ENCODE peak calls at places on chromosomes 5 and 9, in seven cellular contexts. V is lower lobe of right lung, M is left ventricle myocardium inferior, Z is AG10803, K is NB4, E is OCI-LY7, I is fibroblast of lung. F is an unnamed sample.

GRCh38 chr9:135032041-135032835 is 55.2 kb upstream of the OLFM1 start:
- DNase-seq in V (no peak), M (no peak), Z (no peak), K (no peak), E (no peak), I (no peak), F (no peak)

GRCh38 chr9:14752271-14752670 is 29.7 kb upstream of the CER1 start:
- DNase-seq in V (no peak), M (no peak), Z (no peak), K (no peak), E (no peak), I (no peak), F (no peak)

GRCh38 chr9:134169724-134170401 is 5.5 kb upstream of the RNU6ATAC start:
- DNase-seq in V (no peak), M (no peak), Z (no peak), K (peak), E (no peak), I (no peak), F (no peak)

GRCh38 chr5:151264113-151264512 is 11.1 kb downstream of the GM2A start:
- DNase-seq in V (no peak), M (no peak), Z (peak), K (no peak), E (no peak), I (peak), F (no peak)

GRCh38 chr5:103414598-103414997 is 148.0 kb downstream of the NUDT12 start:
- DNase-seq in V (no peak), M (no peak), Z (no peak), K (no peak), E (no peak), I (no peak), F (no peak)

GRCh38 chr5:34658023-34658422 is 1.9 kb downstream of the RAI14 start:
- DNase-seq in V (no peak), M (no peak), Z (peak), K (no peak), E (no peak), I (no peak), F (no peak)

GRCh38 chr9:131677445-131678180 is 62.3 kb downstream of the RAPGEF1 start:
- DNase-seq in V (no peak), M (no peak), Z (peak), K (peak), E (peak), I (peak), F (peak)

GRCh38 chr5:79562351-79563246 is 48.7 kb upstream of the HOMER1 start:
- DNase-seq in V (no peak), M (no peak), Z (peak), K (no peak), E (no peak), I (no peak), F (no peak)

GRCh38 chr9:131776036-131776435 is 36.2 kb upstream of the RAPGEF1 start:
- DNase-seq in V (no peak), M (no peak), Z (no peak), K (no peak), E (no peak), I (no peak), F (no peak)

GRCh38 chr9:93681316-93682154 is 105.2 kb downstream of the PHF2 start:
- DNase-seq in V (no peak), M (peak), Z (no peak), K (no peak), E (no peak), I (no peak), F (no peak)

GRCh38 chr9:135138078-135138855 is 50.8 kb downstream of the OLFM1 start:
- DNase-seq in V (no peak), M (no peak), Z (no peak), K (no peak), E (no peak), I (no peak), F (no peak)

GRCh38 chr5:51484326-51484725 is 101.1 kb downstream of the ISL1 start:
- DNase-seq in V (no peak), M (no peak), Z (no peak), K (no peak), E (no peak), I (no peak), F (no peak)

GRCh38 chr9:128254855-128255759 is 20.7 kb downstream of the GOLGA2 start:
- DNase-seq in V (peak), M (peak), Z (peak), K (peak), E (peak), I (peak), F (peak)

GRCh38 chr9:135504262-135505229 is 4.1 kb downstream of the MRPS2 start:
- DNase-seq in V (peak), M (peak), Z (peak), K (peak), E (peak), I (peak), F (peak)

GRCh38 chr9:114830546-114830945 is 24.7 kb upstream of the TNFSF15 start:
- DNase-seq in V (no peak), M (no peak), Z (no peak), K (no peak), E (no peak), I (no peak), F (no peak)

GRCh38 chr5:116769470-116769869 is 194.8 kb upstream of the SEMA6A start:
- DNase-seq in V (no peak), M (no peak), Z (no peak), K (no peak), E (no peak), I (no peak), F (no peak)

GRCh38 chr5:126454081-126454480 is 30.9 kb downstream of the GRAMD2B start:
- DNase-seq in V (no peak), M (peak), Z (no peak), K (no peak), E (no peak), I (no peak), F (no peak)

GRCh38 chr9:84677080-84677479 is 7.6 kb downstream of the NTRK2 start:
- DNase-seq in V (no peak), M (no peak), Z (no peak), K (no peak), E (no peak), I (no peak), F (no peak)

GRCh38 chr9:128323192-128323730 is 622 bp downstream of the COQ4 start:
- DNase-seq in V (no peak), M (no peak), Z (peak), K (no peak), E (no peak), I (peak), F (no peak)

GRCh38 chr5:149410721-149411432 is 31.8 kb upstream of the IL17B start:
- DNase-seq in V (no peak), M (no peak), Z (peak), K (peak), E (no peak), I (peak), F (no peak)

GRCh38 chr5:157994906-157995519 is 136.1 kb upstream of the CLINT1 start:
- DNase-seq in V (peak), M (peak), Z (peak), K (peak), E (peak), I (peak), F (peak)
- TF ChIP-seq CTCF in V (peak), M (peak), Z (peak), K (peak), E (peak), I (peak), F (peak)

DNA sequence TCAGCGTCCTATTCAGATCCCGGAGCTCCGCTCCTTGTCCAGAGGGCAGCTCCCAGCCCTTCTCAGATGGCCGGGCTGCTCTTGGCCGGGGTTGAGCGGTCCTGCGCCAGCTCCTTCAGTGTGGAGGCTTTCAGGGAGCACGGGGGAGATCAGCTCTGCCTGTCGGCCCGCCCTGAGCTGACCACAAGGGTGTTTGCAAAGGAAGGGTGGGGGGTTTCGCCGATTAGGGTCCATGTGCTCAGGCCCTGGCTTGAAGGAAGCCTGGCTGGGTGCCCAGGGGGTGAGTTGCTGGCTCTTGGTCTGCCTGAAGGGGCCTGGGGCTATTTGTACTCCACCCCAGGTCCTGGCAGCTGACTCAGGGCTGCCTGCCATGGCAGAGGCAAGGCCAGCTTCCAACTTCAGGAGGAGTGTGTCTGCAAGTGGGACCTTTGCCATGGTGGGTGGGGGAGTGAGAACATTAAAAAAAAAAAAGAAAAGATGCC is 250.1 kb upstream of the KLF4 start:
- DNase-seq in V (peak), M (peak), Z (peak), K (no peak), E (no peak), I (peak), F (no peak)
- H3K4me3 ChIP-seq in V (no peak), M (no peak), Z (no peak), K (no peak), E (no peak), I (no peak), F (no peak)

GRCh38 chr5:76544268-76544926 is 78.8 kb downstream of the F2RL2 start:
- DNase-seq in V (peak), M (no peak), Z (no peak), K (peak), E (peak), I (peak), F (peak)
- TF ChIP-seq CTCF in V (peak), M (peak), Z (no peak), K (peak), E (peak), I (peak), F (peak)

DNA sequence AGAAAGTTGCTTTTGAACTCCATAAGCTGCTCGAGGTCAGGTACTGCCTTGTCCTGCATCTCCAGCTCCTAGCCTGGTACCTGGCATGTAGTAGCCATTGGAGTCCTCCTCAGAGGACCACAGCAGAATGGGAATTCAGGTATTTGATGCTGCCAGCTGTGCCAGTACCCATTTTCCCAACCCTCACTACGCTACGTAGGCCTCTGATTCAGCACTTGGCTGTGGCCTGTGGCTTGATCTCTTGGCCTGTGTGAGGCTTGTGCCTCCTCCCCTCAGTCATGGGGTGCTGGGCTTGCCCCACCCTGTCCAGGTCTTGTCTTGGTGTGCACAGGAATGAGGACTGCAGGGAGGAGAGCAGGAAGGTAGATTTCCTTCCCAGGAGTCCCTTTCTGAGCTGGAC is 11.8 kb downstream of the OTULIN start:
- DNase-seq in V (no peak), M (no peak), Z (peak), K (peak), E (no peak), I (peak), F (peak)
- H3K4me3 ChIP-seq in V (peak), M (peak), Z (no peak), K (peak), E (no peak), I (no peak), F (peak)

DNA sequence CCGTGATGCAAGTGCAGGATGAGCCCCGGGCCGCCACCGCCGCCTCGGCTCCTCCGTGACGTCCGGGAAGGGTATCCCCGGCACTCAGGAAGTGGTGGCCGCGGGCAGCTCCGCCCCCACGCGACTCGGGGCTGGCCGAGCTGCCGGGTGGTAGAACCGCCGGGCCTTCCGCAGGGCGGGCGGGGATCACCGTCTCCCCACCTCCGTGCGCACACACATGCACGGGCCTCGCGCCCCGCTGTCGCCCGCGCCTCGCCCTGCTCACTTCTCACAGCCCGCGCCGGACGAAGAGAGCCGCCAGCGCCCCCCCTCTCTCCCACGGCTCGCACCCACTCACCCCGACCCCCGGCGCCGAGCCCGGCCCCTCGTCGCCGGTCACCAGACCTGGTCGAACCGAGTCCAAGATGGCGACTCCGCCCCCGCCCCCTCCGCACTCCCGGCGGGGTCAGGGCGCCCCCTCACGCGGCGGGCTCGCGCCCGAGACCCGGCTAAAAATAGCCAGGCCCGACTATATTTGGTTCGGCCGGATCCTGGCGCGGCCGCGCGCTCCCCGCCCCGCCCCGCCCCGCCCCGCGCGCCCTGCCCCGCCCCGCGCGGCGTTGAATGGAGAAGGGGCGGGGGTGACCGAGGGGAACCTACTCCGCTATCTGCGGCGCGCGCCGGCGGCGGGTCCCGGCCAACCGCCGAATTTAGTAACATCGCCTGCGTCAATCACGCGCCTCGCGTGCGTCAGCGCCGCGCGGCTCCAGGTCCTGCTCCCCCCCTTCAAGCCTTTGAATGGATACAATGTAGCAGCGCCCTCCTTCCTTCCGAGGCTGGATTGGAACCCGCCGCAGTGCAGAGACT is 2.0 kb upstream of the NR4A3 start:
- DNase-seq in V (peak), M (peak), Z (peak), K (peak), E (peak), I (peak), F (peak)
- TF ChIP-seq CTCF in V (no peak), M (no peak), Z (peak), K (no peak), E (no peak), I (peak), F (no peak)

DNA sequence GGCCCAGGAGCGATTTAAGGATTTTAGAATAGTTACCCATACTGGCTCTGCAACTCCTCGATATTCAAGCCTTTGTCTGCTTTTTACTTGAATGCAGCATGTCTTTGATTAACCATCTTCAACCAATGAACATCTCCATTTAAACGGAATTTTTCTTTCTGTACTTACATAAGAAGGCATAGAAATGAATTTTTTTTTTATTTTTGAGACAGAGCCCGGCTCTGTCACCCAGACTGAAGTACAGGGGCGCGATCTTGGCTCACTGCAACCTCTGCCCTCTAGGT is 825 bp upstream of the RIOK2 start:
- DNase-seq in V (no peak), M (no peak), Z (no peak), K (no peak), E (no peak), I (no peak), F (no peak)
- H3K4me3 ChIP-seq in V (peak), M (peak), Z (peak), K (peak), E (peak), I (peak), F (peak)

GRCh38 chr5:65799857-65800256 is 77.9 kb downstream of the NLN start:
- DNase-seq in V (no peak), M (no peak), Z (no peak), K (no peak), E (no peak), I (no peak), F (no peak)

GRCh38 chr5:65802820-65803219 is 80.8 kb downstream of the NLN start:
- DNase-seq in V (no peak), M (no peak), Z (no peak), K (no peak), E (peak), I (no peak), F (no peak)

GRCh38 chr5:65802080-65802479 is 80.1 kb downstream of the NLN start:
- DNase-seq in V (no peak), M (no peak), Z (no peak), K (no peak), E (no peak), I (no peak), F (no peak)

GRCh38 chr5:65800775-65801174 is 78.8 kb downstream of the NLN start:
- DNase-seq in V (no peak), M (no peak), Z (peak), K (no peak), E (no peak), I (no peak), F (no peak)

GRCh38 chr5:65801332-65801731 is 79.3 kb downstream of the NLN start:
- DNase-seq in V (no peak), M (no peak), Z (peak), K (no peak), E (no peak), I (no peak), F (no peak)
- TF ChIP-seq CTCF in V (no peak), M (no peak), Z (no peak), K (no peak), E (no peak), I (no peak), F (no peak)